ENCODE peak calls at places on chromosome 15, in five cellular contexts. O is K562, N is endothelial cell of umbilical vein, J is HepG2, E is WTC11. D is an unnamed sample.

GRCh38 chr15:89192771-89193170 is 28.6 kb downstream of the RLBP1 start:
- DNase-seq in O (no peak), N (peak; percentile 71), J (no peak), E (no peak), D (no peak)

GRCh38 chr15:73624530-73624929 is 8.7 kb downstream of the NPTN start:
- DNase-seq in O (no peak), N (no peak), J (no peak), E (no peak), D (no peak)

GRCh38 chr15:65981837-65982696 is 112.8 kb downstream of the RAB11A start:
- DNase-seq in O (peak; percentile 80), N (no peak), J (peak; percentile 18), E (peak; percentile 88), D (no peak)

GRCh38 chr15:101396484-101397261 is 92.8 kb downstream of the PCSK6 start:
- DNase-seq in O (no peak), N (no peak), J (no peak), E (no peak), D (no peak)

GRCh38 chr15:58070801-58071418 is 5.4 kb upstream of the ALDH1A2 start:
- DNase-seq in O (peak; percentile 52), N (peak; percentile 73), J (peak; percentile 40), E (peak; percentile 69), D (peak; percentile 68)

GRCh38 chr15:66655997-66656396 is 46.0 kb upstream of the SMAD6 start:
- DNase-seq in O (no peak), N (no peak), J (no peak), E (no peak), D (no peak)

GRCh38 chr15:98776607-98777281 is 128.4 kb downstream of the IGF1R start:
- DNase-seq in O (peak; percentile 26), N (no peak), J (peak; percentile 78), E (no peak), D (no peak)

GRCh38 chr15:68783226-68784054 is 37.3 kb downstream of the ANP32A start:
- DNase-seq in O (peak; percentile 58), N (peak; percentile 32), J (peak; percentile 19), E (peak; percentile 77), D (peak; percentile 39)

GRCh38 chr15:59266015-59266414 is 59.4 kb downstream of the LDHAL6B start:
- DNase-seq in O (no peak), N (no peak), J (no peak), E (no peak), D (no peak)

GRCh38 chr15:68315495-68316007 is 38.0 kb downstream of the FEM1B start:
- DNase-seq in O (no peak), N (peak; percentile 86), J (no peak), E (peak; percentile 62), D (no peak)

GRCh38 chr15:72521682-72522081 is 47.6 kb downstream of the ARIH1 start:
- DNase-seq in O (no peak), N (peak; percentile 40), J (no peak), E (no peak), D (no peak)

GRCh38 chr15:98529205-98530145 is 118.9 kb upstream of the IGF1R start:
- DNase-seq in O (no peak), N (no peak), J (peak; percentile 18), E (no peak), D (no peak)

GRCh38 chr15:81285461-81285860 is 38.5 kb downstream of the STARD5 start:
- DNase-seq in O (no peak), N (no peak), J (no peak), E (no peak), D (no peak)

GRCh38 chr15:34795267-34796081 is at the start of gene ACTC1:
- DNase-seq in O (peak; percentile 56), N (peak; percentile 41), J (no peak), E (peak; percentile 73), D (peak; percentile 66)

GRCh38 chr15:63233667-63234419 is 43.6 kb upstream of the APH1B start:
- DNase-seq in O (no peak), N (peak; percentile 90), J (peak; percentile 33), E (no peak), D (peak; percentile 32)

GRCh38 chr15:34953851-34954250 is 15.7 kb downstream of the AQR start:
- DNase-seq in O (no peak), N (no peak), J (no peak), E (no peak), D (no peak)

GRCh38 chr15:63491979-63492378 is 12.4 kb upstream of the USP3 start:
- DNase-seq in O (no peak), N (no peak), J (no peak), E (no peak), D (no peak)

GRCh38 chr15:57686657-57687056 is 19.9 kb upstream of the POLR2M start:
- DNase-seq in O (no peak), N (no peak), J (no peak), E (no peak), D (no peak)

GRCh38 chr15:57505056-57505713 is 86.5 kb upstream of the MYZAP start:
- DNase-seq in O (no peak), N (peak; percentile 45), J (peak; percentile 19), E (no peak), D (no peak)

GRCh38 chr15:78055923-78056713 is 21.4 kb downstream of the TBC1D2B start:
- DNase-seq in O (no peak), N (no peak), J (peak; percentile 67), E (peak; percentile 43), D (no peak)

GRCh38 chr15:76169013-76169412 is 109.2 kb downstream of the TMEM266 start:
- DNase-seq in O (peak; percentile 68), N (no peak), J (no peak), E (peak; percentile 34), D (no peak)

GRCh38 chr15:58690703-58691102 is 58.8 kb downstream of the ADAM10 start:
- DNase-seq in O (no peak), N (no peak), J (no peak), E (no peak), D (no peak)

GRCh38 chr15:43009206-43009605 is 88.6 kb upstream of the TTBK2 start:
- DNase-seq in O (no peak), N (no peak), J (no peak), E (no peak), D (no peak)

GRCh38 chr15:99956022-99956775 is 223.0 kb upstream of the LYSMD4 start:
- DNase-seq in O (no peak), N (no peak), J (no peak), E (no peak), D (no peak)

GRCh38 chr15:51649659-51650521 is 27.3 kb upstream of the DMXL2 start:
- DNase-seq in O (peak; percentile 47), N (peak; percentile 81), J (peak; percentile 68), E (no peak), D (peak; percentile 75)

GRCh38 chr15:42650208-42651066 is 75.0 kb downstream of the STARD9 start:
- DNase-seq in O (peak; percentile 57), N (peak; percentile 87), J (peak; percentile 63), E (peak; percentile 53), D (peak; percentile 39)

GRCh38 chr15:101028772-101029438 is 109.7 kb downstream of the LRRK1 start:
- DNase-seq in O (no peak), N (no peak), J (no peak), E (peak; percentile 22), D (no peak)

GRCh38 chr15:33837294-33837693 is 131.0 kb upstream of the CHRM5 start:
- DNase-seq in O (no peak), N (no peak), J (no peak), E (no peak), D (no peak)

GRCh38 chr15:47918877-47919276 is 201.6 kb downstream of the SEMA6D start:
- DNase-seq in O (no peak), N (no peak), J (no peak), E (no peak), D (no peak)

GRCh38 chr15:73024161-73024560 is 28.1 kb upstream of the NEO1 start:
- DNase-seq in O (no peak), N (no peak), J (no peak), E (no peak), D (no peak)

GRCh38 chr15:28726102-28726501 is 13.9 kb upstream of the GOLGA8M start:
- DNase-seq in O (no peak), N (no peak), J (no peak), E (no peak), D (no peak)

GRCh38 chr15:58224068-58224467 is 85.9 kb downstream of the AQP9 start:
- DNase-seq in O (no peak), N (peak; percentile 38), J (no peak), E (no peak), D (no peak)

GRCh38 chr15:61200626-61201025 is 28.5 kb downstream of the RORA start:
- DNase-seq in O (no peak), N (no peak), J (no peak), E (no peak), D (no peak)

GRCh38 chr15:25790003-25790660 is 73.0 kb downstream of the ATP10A start:
- DNase-seq in O (no peak), N (no peak), J (no peak), E (no peak), D (no peak)
- TF ChIP-seq CTCF in O (no peak), N (no peak), J (no peak), E (no peak), D (no peak)

DNA sequence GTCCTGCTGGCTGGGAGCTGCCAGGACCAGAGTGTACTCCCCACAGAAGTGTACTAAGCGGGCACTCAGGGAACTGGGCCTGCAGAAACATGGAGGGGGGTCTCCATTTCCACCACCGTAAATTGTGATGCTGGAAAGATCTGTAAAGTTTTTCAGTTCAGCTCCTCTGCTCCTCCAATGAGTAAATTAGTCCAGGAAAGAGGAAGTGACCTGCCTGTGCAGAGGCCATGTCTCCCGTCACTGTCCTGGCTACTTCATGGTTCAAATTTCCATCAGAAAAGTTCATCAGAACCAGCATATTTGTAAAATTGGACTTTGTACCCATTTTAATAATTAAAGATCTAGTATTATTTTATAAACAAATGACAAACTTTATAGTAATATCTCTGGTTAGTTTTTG is 226.7 kb upstream of the THBS1 start:
- DNase-seq in O (peak; percentile 12), N (no peak), J (no peak), E (no peak), D (no peak)
- TF ChIP-seq JUN in O (no peak), N (no peak), J (no peak), E (no peak), D (no peak)

GRCh38 chr15:49063402-49064280 is 17.4 kb upstream of the SECISBP2L start:
- DNase-seq in O (no peak), N (no peak), J (no peak), E (no peak), D (no peak)

GRCh38 chr15:49062900-49063299 is 16.7 kb upstream of the SECISBP2L start:
- DNase-seq in O (no peak), N (no peak), J (no peak), E (no peak), D (no peak)

GRCh38 chr15:49058559-49058958 is 12.3 kb upstream of the SECISBP2L start:
- DNase-seq in O (no peak), N (no peak), J (no peak), E (no peak), D (no peak)

GRCh38 chr15:49059491-49059890 is 13.2 kb upstream of the SECISBP2L start:
- DNase-seq in O (no peak), N (peak; percentile 14), J (no peak), E (no peak), D (no peak)

GRCh38 chr15:49060710-49061483 is 14.7 kb upstream of the SECISBP2L start:
- DNase-seq in O (no peak), N (peak; percentile 77), J (no peak), E (no peak), D (no peak)
- TF ChIP-seq CTCF in O (no peak), N (no peak), J (no peak), E (no peak), D (no peak)

DNA sequence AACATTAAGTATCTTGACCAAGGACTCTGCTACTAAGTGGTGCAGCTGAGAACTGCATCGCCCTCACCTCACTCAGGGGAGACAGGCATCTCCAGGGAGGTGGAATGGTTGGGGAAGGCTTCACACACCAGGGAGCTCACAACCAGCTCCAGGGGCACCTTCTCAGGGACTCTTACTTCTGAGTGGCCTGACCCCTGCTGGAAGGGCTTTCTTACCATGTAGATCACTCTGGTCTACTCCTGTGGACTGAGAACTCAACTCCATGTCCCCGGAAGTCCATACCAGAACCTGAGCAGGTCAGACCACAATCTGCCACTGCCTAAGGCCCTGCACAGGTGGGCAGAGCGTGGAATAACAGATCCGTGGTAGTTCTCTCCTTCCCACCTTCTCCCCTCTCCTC is 140.5 kb downstream of the TLE3 start:
- DNase-seq in O (no peak), N (no peak), J (no peak), E (no peak), D (peak; percentile 19)
- TF ChIP-seq JUN in O (no peak), N (no peak), J (no peak), E (no peak), D (no peak)